ENCODE peak calls at places on chromosomes 12 and 14, in four cellular contexts. W is neural progenitor cell, N is IMR-90, R is trophoblast cell. A is an unnamed sample.
A peak's percentile ranks its signal among the peaks of the same experiment; 100 is the strongest.

GRCh38 chr12:116662612-116663144 is 75.2 kb downstream of the SPRING1 start:
- DNase-seq in W (peak; percentile 80), N (peak; percentile 37), R (no peak), A (no peak)

GRCh38 chr12:84763112-84763511 is 149.5 kb downstream of the SLC6A15 start:
- DNase-seq in W (no peak), N (peak; percentile 49), R (no peak), A (no peak)

GRCh38 chr14:23661542-23661941 is 25.4 kb downstream of the DHRS2 start:
- DNase-seq in W (no peak), N (no peak), R (no peak), A (no peak)

GRCh38 chr12:110421159-110421661 is 17.7 kb upstream of the ANAPC7 start:
- DNase-seq in W (no peak), N (no peak), R (no peak), A (no peak)

GRCh38 chr12:104457746-104458644 is 1.2 kb downstream of the CHST11 start:
- DNase-seq in W (peak; percentile 55), N (no peak), R (peak; percentile 27), A (peak; percentile 31)

GRCh38 chr12:16329594-16329993 is 17.9 kb upstream of the MGST1 start:
- DNase-seq in W (no peak), N (no peak), R (no peak), A (no peak)

GRCh38 chr12:112126916-112127315 is 1.6 kb downstream of the TRAFD1 start:
- DNase-seq in W (no peak), N (peak; percentile 59), R (no peak), A (no peak)

GRCh38 chr14:103139371-103140016 is 16.2 kb downstream of the TNFAIP2 start:
- DNase-seq in W (no peak), N (no peak), R (no peak), A (no peak)

GRCh38 chr14:53929871-53930685 is 26.5 kb downstream of the BMP4 start:
- DNase-seq in W (peak; percentile 62), N (no peak), R (no peak), A (peak; percentile 35)

DNA sequence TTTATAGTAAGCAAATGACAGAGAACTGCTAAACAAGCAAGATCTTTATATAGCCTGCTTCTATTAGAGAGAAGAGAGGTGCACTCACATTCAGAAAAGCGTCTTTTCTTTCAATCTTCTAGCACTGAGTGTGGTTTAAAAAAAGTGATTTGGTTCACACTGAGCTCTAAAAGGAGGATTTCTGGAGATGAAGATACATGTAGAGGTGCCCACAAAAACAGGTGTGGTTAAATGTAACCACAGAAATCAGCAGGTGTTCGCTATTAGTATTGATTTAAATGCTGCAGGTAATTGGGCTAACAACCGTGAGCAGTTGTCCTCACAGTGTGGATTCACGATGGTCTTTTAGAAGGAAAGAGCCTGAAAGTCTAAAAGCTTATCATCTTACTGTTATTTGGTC is 10.7 kb downstream of the PKP2 start:
- DNase-seq in W (no peak), N (no peak), R (no peak), A (no peak)
- H3K4me2 ChIP-seq in W (no peak overlapping the region), N (no peak overlapping the region), R (no peak overlapping the region), A (no peak overlapping the region)

GRCh38 chr12:53952871-53953734 is 1.6 kb upstream of the HOXC12 start:
- DNase-seq in W (peak; percentile 63), N (no peak), R (peak; percentile 93), A (peak; percentile 77)

GRCh38 chr12:53955776-53956250 is 1.1 kb downstream of the HOXC12 start:
- DNase-seq in W (no peak), N (no peak), R (no peak), A (no peak)

GRCh38 chr12:53955036-53955775 is 503 bp downstream of the HOXC12 start:
- DNase-seq in W (peak; percentile 57), N (no peak), R (no peak), A (no peak)

GRCh38 chr12:53953831-53954693 is 641 bp upstream of the HOXC12 start:
- DNase-seq in W (no peak), N (no peak), R (no peak), A (no peak)

GRCh38 chr12:53954694-53955035 is at the start of gene HOXC12:
- DNase-seq in W (no peak), N (no peak), R (no peak), A (no peak)
- H3K4me3 ChIP-seq in W (no peak within 1 kb of the TSS), N (no peak within 1 kb of the TSS), R (no peak within 1 kb of the TSS), A (peak within 1 kb of the TSS; percentile 54)

GRCh38 chr14:37590810-37591139 is 4.3 kb downstream of the FOXA1 start:
- DNase-seq in W (no peak), N (no peak), R (no peak), A (no peak)

GRCh38 chr14:37588956-37589737 is 5.9 kb downstream of the FOXA1 start:
- DNase-seq in W (peak; percentile 32), N (no peak), R (no peak), A (no peak)

GRCh38 chr14:37591311-37591940 is 3.6 kb downstream of the FOXA1 start:
- DNase-seq in W (peak; percentile 88), N (no peak), R (no peak), A (no peak)

GRCh38 chr14:37588667-37588955 is 6.4 kb downstream of the FOXA1 start:
- DNase-seq in W (no peak), N (no peak), R (no peak), A (no peak)

DNA sequence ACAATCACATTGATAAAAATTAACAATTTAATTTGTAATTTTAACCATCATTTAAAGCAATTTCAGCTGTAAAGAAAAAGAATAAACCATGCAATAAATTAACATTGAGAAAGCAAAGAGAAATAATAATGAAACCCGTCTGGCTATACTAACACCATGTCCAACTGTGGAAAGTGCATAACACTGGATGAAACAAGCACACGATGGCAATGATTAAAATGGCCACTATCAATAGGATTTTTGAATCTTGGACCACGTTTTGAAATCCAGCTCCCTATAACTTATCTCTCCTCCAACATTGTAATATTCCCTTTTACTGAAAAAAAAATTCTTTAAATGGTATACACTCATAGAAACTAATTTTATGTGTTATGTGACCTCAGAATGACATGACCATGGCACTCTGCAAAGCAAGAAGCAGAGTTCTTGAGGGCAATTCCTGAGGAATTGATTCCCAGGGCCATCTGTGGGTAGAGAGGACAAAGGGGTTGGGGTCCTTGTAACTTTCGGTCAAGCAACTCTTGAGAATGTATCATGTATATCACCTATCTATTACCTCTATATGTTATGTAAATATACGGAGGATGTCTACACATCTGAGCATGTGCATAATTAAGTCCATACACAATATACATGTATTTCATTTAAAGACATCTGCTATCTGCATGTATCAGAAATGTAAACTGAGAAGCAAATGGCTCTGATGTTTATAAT is 4.8 kb downstream of the FOXA1 start:
- DNase-seq in W (no peak), N (no peak), R (no peak), A (no peak)
- H3K27me3 ChIP-seq in W (peaks cover 100% of the 10 kb centered on the region), N (peaks cover 74% of the 10 kb centered on the region), R (peaks cover 62% of the 10 kb centered on the region), A (no peaks in the 10 kb centered on the region)

GRCh38 chr14:36503771-36504741 is 16.0 kb downstream of the NKX2-1 start:
- DNase-seq in W (peak; percentile 79), N (no peak), R (no peak), A (no peak)

GRCh38 chr14:36504805-36505192 is 15.2 kb downstream of the NKX2-1 start:
- DNase-seq in W (peak; percentile 86), N (no peak), R (no peak), A (no peak)

GRCh38 chr14:36505892-36506731 is 13.9 kb downstream of the NKX2-1 start:
- DNase-seq in W (peak; percentile 82), N (no peak), R (no peak), A (no peak)

GRCh38 chr14:36506732-36507614 is 13.1 kb downstream of the NKX2-1 start:
- DNase-seq in W (no peak), N (no peak), R (no peak), A (no peak)

GRCh38 chr14:36505193-36505815 is 14.7 kb downstream of the NKX2-1 start:
- DNase-seq in W (peak; percentile 72), N (no peak), R (no peak), A (no peak)
- H3K4me2 ChIP-seq in W (peak overlapping the region; percentile 57), N (no peak overlapping the region), R (no peak overlapping the region), A (no peak overlapping the region)

DNA sequence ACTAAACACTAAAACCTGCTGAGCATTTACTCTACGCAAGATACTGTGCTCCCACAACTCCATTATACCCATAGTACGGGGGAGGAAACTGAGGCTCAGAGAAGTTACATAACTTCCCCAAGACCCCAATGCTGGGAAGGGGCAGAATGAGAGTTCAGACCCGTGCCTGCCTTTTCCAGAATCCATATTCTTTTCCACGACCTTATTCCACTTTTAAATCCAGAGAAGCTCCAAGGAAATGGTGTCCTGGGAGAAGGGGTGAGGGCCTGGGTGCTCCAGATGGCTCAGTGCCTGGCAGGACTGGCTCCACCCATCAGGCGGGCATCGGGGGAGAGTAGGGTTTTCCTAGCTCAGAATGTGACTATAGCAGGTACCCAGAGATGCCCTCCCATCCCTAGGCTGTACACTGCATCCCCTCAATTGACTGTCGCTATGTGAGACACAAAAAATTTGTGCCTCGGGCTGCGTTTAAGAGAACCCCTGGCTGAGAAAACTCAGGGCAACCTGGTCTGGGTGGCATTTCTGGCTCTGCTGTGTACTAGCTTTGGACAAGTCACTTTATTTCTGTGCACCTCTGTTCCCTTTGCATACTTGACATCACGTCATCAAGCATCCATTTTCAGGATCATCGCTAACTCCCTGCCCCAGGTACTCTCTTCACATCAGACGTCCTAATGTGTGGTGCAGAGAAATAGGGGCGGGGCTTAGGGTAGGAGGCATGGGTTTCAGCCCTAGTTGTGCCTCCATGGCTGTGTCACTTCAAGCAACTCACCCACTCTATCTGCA is 11.6 kb upstream of the IQSEC3 start:
- DNase-seq in W (no peak), N (no peak), R (no peak), A (peak; percentile 34)
- H3K4me3 ChIP-seq in W (no peak overlapping the region), N (no peak overlapping the region), R (no peak overlapping the region), A (no peak overlapping the region)

GRCh38 chr12:54001283-54002187 is 1.6 kb downstream of the HOXC9 start:
- DNase-seq in W (no peak), N (no peak), R (no peak), A (no peak)
- H3K27me3 ChIP-seq in W (peaks cover 100% of the 10 kb centered on the region), N (peaks cover 96% of the 10 kb centered on the region), R (peaks cover 97% of the 10 kb centered on the region), A (no peaks in the 10 kb centered on the region)

DNA sequence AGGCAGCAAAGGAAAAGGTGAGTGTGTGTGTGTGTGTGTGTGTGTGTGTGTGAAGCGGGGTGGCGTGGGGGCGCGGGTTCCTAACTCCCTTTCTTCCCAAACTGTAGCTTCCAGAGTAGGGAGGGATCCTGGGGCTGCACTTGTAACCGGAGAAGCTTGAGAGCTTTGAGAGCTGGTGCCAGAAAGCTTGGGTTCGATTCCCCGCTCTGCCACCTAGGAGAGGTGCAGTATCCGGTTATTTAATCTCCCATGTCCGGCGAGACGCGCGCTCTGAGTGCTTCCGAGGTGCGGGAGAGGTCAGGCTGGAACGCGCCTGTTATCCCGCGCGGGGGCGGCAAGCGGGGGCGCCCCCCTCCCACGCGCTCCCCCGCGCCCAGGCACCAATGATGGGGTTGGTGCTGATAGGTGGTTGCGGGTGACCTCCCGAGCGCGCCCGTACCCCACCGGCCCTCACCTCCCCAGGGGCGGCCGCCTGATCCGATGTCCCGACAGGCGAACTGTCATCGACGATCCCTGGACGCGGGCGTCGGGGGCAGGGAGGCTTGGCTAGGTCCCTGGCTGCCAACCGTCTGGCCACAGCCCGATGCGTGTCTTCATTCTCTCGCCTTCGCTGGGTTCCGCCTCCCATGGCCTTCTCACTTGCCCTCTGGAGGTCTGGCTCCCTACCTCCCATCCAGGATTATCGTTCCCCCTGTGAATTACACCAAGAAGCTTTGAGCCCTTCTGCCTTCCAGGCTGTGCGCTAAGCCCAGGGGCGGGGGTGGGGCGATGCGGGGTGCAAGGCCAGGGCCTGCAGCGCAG is 7.4 kb upstream of the RACGAP1 start:
- DNase-seq in W (peak; percentile 68), N (no peak), R (no peak), A (no peak)
- H3K4me2 ChIP-seq in W (peak overlapping the region; percentile 78), N (peak overlapping the region; percentile 24), R (peak overlapping the region; percentile 66), A (no peak overlapping the region)

A was measured in PC-9.